ENCODE peak calls at places on chromosomes 7 and 10, in six cellular contexts. One of them, this sample, is unnamed.

GRCh38 chr7:37683263-37684120 is at the start of gene GPR141:
- DNase-seq in ovary: no peak
- DNase-seq in AG04450: no peak
- DNase-seq in NCI-H774: no peak
- DNase-seq in activated CD4-positive, alpha-beta memory T cell treated with anti-CD3 and anti-CD28 coated beads, Interleukin-2, amount 10 ng/mL, durations not matched to agents 7 days and 5 days: no peak
- DNase-seq in ureter: no peak
- DNase-seq in this sample: no peak

GRCh38 chr7:152462995-152463713 is 27.4 kb upstream of the KMT2C start:
- DNase-seq in ureter: peak
- DNase-seq in ovary: no peak
- DNase-seq in AG04450: peak
- DNase-seq in NCI-H774: no peak
- DNase-seq in activated CD4-positive, alpha-beta memory T cell treated with anti-CD3 and anti-CD28 coated beads, Interleukin-2, amount 10 ng/mL, durations not matched to agents 7 days and 5 days: no peak
- DNase-seq in this sample: no peak

GRCh38 chr10:29578457-29578856 is 56.3 kb downstream of the SVIL start:
- DNase-seq in AG04450: no peak
- DNase-seq in NCI-H774: no peak
- DNase-seq in ovary: no peak
- DNase-seq in activated CD4-positive, alpha-beta memory T cell treated with anti-CD3 and anti-CD28 coated beads, Interleukin-2, amount 10 ng/mL, durations not matched to agents 7 days and 5 days: no peak
- DNase-seq in ureter: no peak
- DNase-seq in this sample: no peak

GRCh38 chr7:111362660-111363059 is 199.6 kb downstream of the IMMP2L start:
- DNase-seq in AG04450: no peak
- DNase-seq in NCI-H774: no peak
- DNase-seq in ureter: no peak
- DNase-seq in activated CD4-positive, alpha-beta memory T cell treated with anti-CD3 and anti-CD28 coated beads, Interleukin-2, amount 10 ng/mL, durations not matched to agents 7 days and 5 days: no peak
- DNase-seq in ovary: no peak
- DNase-seq in this sample: no peak

GRCh38 chr10:24310104-24310503 is 101.2 kb downstream of the KIAA1217 start:
- DNase-seq in ovary: no peak
- DNase-seq in AG04450: no peak
- DNase-seq in NCI-H774: no peak
- DNase-seq in activated CD4-positive, alpha-beta memory T cell treated with anti-CD3 and anti-CD28 coated beads, Interleukin-2, amount 10 ng/mL, durations not matched to agents 7 days and 5 days: no peak
- DNase-seq in ureter: no peak
- DNase-seq in this sample: no peak

GRCh38 chr7:34263168-34263567 is 357.8 kb downstream of the BMPER start:
- DNase-seq in NCI-H774: no peak
- DNase-seq in activated CD4-positive, alpha-beta memory T cell treated with anti-CD3 and anti-CD28 coated beads, Interleukin-2, amount 10 ng/mL, durations not matched to agents 7 days and 5 days: no peak
- DNase-seq in AG04450: no peak
- DNase-seq in ureter: no peak
- DNase-seq in ovary: no peak
- DNase-seq in this sample: no peak

GRCh38 chr7:106231856-106232490 is 52.8 kb downstream of the NAMPT start:
- DNase-seq in AG04450: no peak
- DNase-seq in ovary: no peak
- DNase-seq in NCI-H774: no peak
- DNase-seq in ureter: no peak
- DNase-seq in activated CD4-positive, alpha-beta memory T cell treated with anti-CD3 and anti-CD28 coated beads, Interleukin-2, amount 10 ng/mL, durations not matched to agents 7 days and 5 days: no peak
- DNase-seq in this sample: no peak

GRCh38 chr7:107982918-107983389 is 20.0 kb downstream of the LAMB1 start:
- DNase-seq in ovary: no peak
- DNase-seq in activated CD4-positive, alpha-beta memory T cell treated with anti-CD3 and anti-CD28 coated beads, Interleukin-2, amount 10 ng/mL, durations not matched to agents 7 days and 5 days: no peak
- DNase-seq in AG04450: no peak
- DNase-seq in NCI-H774: peak
- DNase-seq in ureter: no peak
- DNase-seq in this sample: no peak

GRCh38 chr7:100088621-100089457 is at the start of gene COPS6:
- DNase-seq in NCI-H774: peak
- DNase-seq in ovary: peak
- DNase-seq in ureter: peak
- DNase-seq in activated CD4-positive, alpha-beta memory T cell treated with anti-CD3 and anti-CD28 coated beads, Interleukin-2, amount 10 ng/mL, durations not matched to agents 7 days and 5 days: peak
- DNase-seq in AG04450: no peak
- DNase-seq in this sample: peak

GRCh38 chr7:158407581-158408331 is 179.9 kb downstream of the PTPRN2 start:
- DNase-seq in ovary: no peak
- DNase-seq in AG04450: no peak
- DNase-seq in NCI-H774: peak
- DNase-seq in ureter: no peak
- DNase-seq in activated CD4-positive, alpha-beta memory T cell treated with anti-CD3 and anti-CD28 coated beads, Interleukin-2, amount 10 ng/mL, durations not matched to agents 7 days and 5 days: no peak
- DNase-seq in this sample: no peak

GRCh38 chr10:130577039-130577438 is 440.8 kb downstream of the GLRX3 start:
- DNase-seq in ureter: no peak
- DNase-seq in AG04450: no peak
- DNase-seq in NCI-H774: no peak
- DNase-seq in ovary: no peak
- DNase-seq in activated CD4-positive, alpha-beta memory T cell treated with anti-CD3 and anti-CD28 coated beads, Interleukin-2, amount 10 ng/mL, durations not matched to agents 7 days and 5 days: no peak
- DNase-seq in this sample: no peak

GRCh38 chr10:3783313-3783689 is 1.7 kb downstream of the KLF6 start:
- DNase-seq in ovary: peak
- DNase-seq in activated CD4-positive, alpha-beta memory T cell treated with anti-CD3 and anti-CD28 coated beads, Interleukin-2, amount 10 ng/mL, durations not matched to agents 7 days and 5 days: peak
- DNase-seq in ureter: peak
- DNase-seq in NCI-H774: no peak
- DNase-seq in AG04450: peak
- DNase-seq in this sample: peak

GRCh38 chr7:49763791-49764190 is 9.6 kb upstream of the VWC2 start:
- DNase-seq in ovary: no peak
- DNase-seq in NCI-H774: no peak
- DNase-seq in AG04450: no peak
- DNase-seq in activated CD4-positive, alpha-beta memory T cell treated with anti-CD3 and anti-CD28 coated beads, Interleukin-2, amount 10 ng/mL, durations not matched to agents 7 days and 5 days: no peak
- DNase-seq in ureter: no peak
- DNase-seq in this sample: no peak

GRCh38 chr10:27099448-27099847 is 846 bp downstream of the ANKRD26 start:
- DNase-seq in activated CD4-positive, alpha-beta memory T cell treated with anti-CD3 and anti-CD28 coated beads, Interleukin-2, amount 10 ng/mL, durations not matched to agents 7 days and 5 days: no peak
- DNase-seq in ureter: no peak
- DNase-seq in NCI-H774: no peak
- DNase-seq in ovary: no peak
- DNase-seq in AG04450: no peak
- DNase-seq in this sample: no peak

GRCh38 chr10:26665080-26666048 is 32.1 kb upstream of the PDSS1 start:
- DNase-seq in ovary: no peak
- DNase-seq in NCI-H774: no peak
- DNase-seq in ureter: no peak
- DNase-seq in AG04450: no peak
- DNase-seq in activated CD4-positive, alpha-beta memory T cell treated with anti-CD3 and anti-CD28 coated beads, Interleukin-2, amount 10 ng/mL, durations not matched to agents 7 days and 5 days: no peak
- DNase-seq in this sample: no peak

GRCh38 chr7:50362712-50363282 is 58.3 kb downstream of the IKZF1 start:
- DNase-seq in AG04450: no peak
- DNase-seq in NCI-H774: no peak
- DNase-seq in ureter: no peak
- DNase-seq in activated CD4-positive, alpha-beta memory T cell treated with anti-CD3 and anti-CD28 coated beads, Interleukin-2, amount 10 ng/mL, durations not matched to agents 7 days and 5 days: peak
- DNase-seq in ovary: no peak
- DNase-seq in this sample: no peak

GRCh38 chr7:144826248-144826647 is 9.6 kb downstream of the TPK1 start:
- DNase-seq in ovary: no peak
- DNase-seq in NCI-H774: no peak
- DNase-seq in activated CD4-positive, alpha-beta memory T cell treated with anti-CD3 and anti-CD28 coated beads, Interleukin-2, amount 10 ng/mL, durations not matched to agents 7 days and 5 days: no peak
- DNase-seq in AG04450: no peak
- DNase-seq in ureter: no peak
- DNase-seq in this sample: no peak

GRCh38 chr7:1418505-1419309 is 40.6 kb downstream of the MICALL2 start:
- DNase-seq in activated CD4-positive, alpha-beta memory T cell treated with anti-CD3 and anti-CD28 coated beads, Interleukin-2, amount 10 ng/mL, durations not matched to agents 7 days and 5 days: no peak
- DNase-seq in ureter: no peak
- DNase-seq in ovary: no peak
- DNase-seq in AG04450: no peak
- DNase-seq in NCI-H774: peak
- DNase-seq in this sample: no peak

GRCh38 chr7:156177396-156178055 is 365.3 kb upstream of the SHH start:
- DNase-seq in AG04450: no peak
- DNase-seq in NCI-H774: peak
- DNase-seq in ureter: no peak
- DNase-seq in ovary: no peak
- DNase-seq in activated CD4-positive, alpha-beta memory T cell treated with anti-CD3 and anti-CD28 coated beads, Interleukin-2, amount 10 ng/mL, durations not matched to agents 7 days and 5 days: no peak
- DNase-seq in this sample: no peak

GRCh38 chr7:131238260-131238940 is 89.3 kb upstream of the MKLN1 start:
- DNase-seq in activated CD4-positive, alpha-beta memory T cell treated with anti-CD3 and anti-CD28 coated beads, Interleukin-2, amount 10 ng/mL, durations not matched to agents 7 days and 5 days: no peak
- DNase-seq in NCI-H774: no peak
- DNase-seq in ovary: no peak
- DNase-seq in AG04450: no peak
- DNase-seq in ureter: no peak
- DNase-seq in this sample: no peak

GRCh38 chr7:98571986-98572385 is 45.1 kb upstream of the NPTX2 start:
- DNase-seq in ureter: no peak
- DNase-seq in ovary: no peak
- DNase-seq in AG04450: no peak
- DNase-seq in NCI-H774: no peak
- DNase-seq in activated CD4-positive, alpha-beta memory T cell treated with anti-CD3 and anti-CD28 coated beads, Interleukin-2, amount 10 ng/mL, durations not matched to agents 7 days and 5 days: no peak
- DNase-seq in this sample: no peak

GRCh38 chr10:103612462-103613365 is 119.2 kb downstream of the NEURL1 start:
- DNase-seq in AG04450: peak
- DNase-seq in ovary: no peak
- DNase-seq in NCI-H774: no peak
- DNase-seq in ureter: no peak
- DNase-seq in activated CD4-positive, alpha-beta memory T cell treated with anti-CD3 and anti-CD28 coated beads, Interleukin-2, amount 10 ng/mL, durations not matched to agents 7 days and 5 days: no peak
- DNase-seq in this sample: no peak

GRCh38 chr7:1083729-1084657 is 3.9 kb upstream of the GPER1 start:
- DNase-seq in NCI-H774: no peak
- DNase-seq in activated CD4-positive, alpha-beta memory T cell treated with anti-CD3 and anti-CD28 coated beads, Interleukin-2, amount 10 ng/mL, durations not matched to agents 7 days and 5 days: no peak
- DNase-seq in ovary: no peak
- DNase-seq in AG04450: no peak
- DNase-seq in ureter: no peak
- DNase-seq in this sample: no peak

GRCh38 chr10:110946496-110946895 is 27.1 kb downstream of the SHOC2 start:
- DNase-seq in AG04450: no peak
- DNase-seq in activated CD4-positive, alpha-beta memory T cell treated with anti-CD3 and anti-CD28 coated beads, Interleukin-2, amount 10 ng/mL, durations not matched to agents 7 days and 5 days: no peak
- DNase-seq in ovary: no peak
- DNase-seq in ureter: no peak
- DNase-seq in NCI-H774: no peak
- DNase-seq in this sample: no peak

GRCh38 chr10:129601737-129602136 is 134.7 kb downstream of the MGMT start:
- DNase-seq in activated CD4-positive, alpha-beta memory T cell treated with anti-CD3 and anti-CD28 coated beads, Interleukin-2, amount 10 ng/mL, durations not matched to agents 7 days and 5 days: no peak
- DNase-seq in ovary: no peak
- DNase-seq in AG04450: no peak
- DNase-seq in ureter: no peak
- DNase-seq in NCI-H774: no peak
- DNase-seq in this sample: no peak

GRCh38 chr7:112898432-112899290 is 108.5 kb upstream of the TMEM168 start:
- DNase-seq in ureter: no peak
- DNase-seq in NCI-H774: peak
- DNase-seq in activated CD4-positive, alpha-beta memory T cell treated with anti-CD3 and anti-CD28 coated beads, Interleukin-2, amount 10 ng/mL, durations not matched to agents 7 days and 5 days: peak
- DNase-seq in ovary: no peak
- DNase-seq in AG04450: peak
- DNase-seq in this sample: no peak

GRCh38 chr7:116211006-116211912 is 920 bp downstream of the TES start:
- DNase-seq in activated CD4-positive, alpha-beta memory T cell treated with anti-CD3 and anti-CD28 coated beads, Interleukin-2, amount 10 ng/mL, durations not matched to agents 7 days and 5 days: peak
- DNase-seq in AG04450: no peak
- DNase-seq in ovary: peak
- DNase-seq in NCI-H774: peak
- DNase-seq in ureter: peak
- DNase-seq in this sample: peak

GRCh38 chr7:27154901-27155815 is 1.3 kb downstream of the HOXA7 start:
- DNase-seq in ovary: peak
- DNase-seq in activated CD4-positive, alpha-beta memory T cell treated with anti-CD3 and anti-CD28 coated beads, Interleukin-2, amount 10 ng/mL, durations not matched to agents 7 days and 5 days: no peak
- DNase-seq in NCI-H774: no peak
- DNase-seq in ureter: peak
- DNase-seq in AG04450: no peak
- DNase-seq in this sample: no peak

GRCh38 chr7:111918461-111918860 is 287.7 kb downstream of the DOCK4 start:
- DNase-seq in AG04450: no peak
- DNase-seq in ovary: no peak
- DNase-seq in ureter: no peak
- DNase-seq in NCI-H774: no peak
- DNase-seq in activated CD4-positive, alpha-beta memory T cell treated with anti-CD3 and anti-CD28 coated beads, Interleukin-2, amount 10 ng/mL, durations not matched to agents 7 days and 5 days: no peak
- DNase-seq in this sample: no peak

GRCh38 chr10:78395162-78395561 is 361.5 kb downstream of the RPS24 start:
- DNase-seq in NCI-H774: no peak
- DNase-seq in AG04450: no peak
- DNase-seq in activated CD4-positive, alpha-beta memory T cell treated with anti-CD3 and anti-CD28 coated beads, Interleukin-2, amount 10 ng/mL, durations not matched to agents 7 days and 5 days: no peak
- DNase-seq in ureter: no peak
- DNase-seq in ovary: no peak
- DNase-seq in this sample: no peak

GRCh38 chr7:101941481-101942383 is 124.3 kb downstream of the CUX1 start:
- DNase-seq in ureter: no peak
- DNase-seq in ovary: no peak
- DNase-seq in activated CD4-positive, alpha-beta memory T cell treated with anti-CD3 and anti-CD28 coated beads, Interleukin-2, amount 10 ng/mL, durations not matched to agents 7 days and 5 days: no peak
- DNase-seq in AG04450: no peak
- DNase-seq in NCI-H774: no peak
- DNase-seq in this sample: no peak

GRCh38 chr10:22988581-22989360 is 60.9 kb downstream of the ARMC3 start:
- DNase-seq in activated CD4-positive, alpha-beta memory T cell treated with anti-CD3 and anti-CD28 coated beads, Interleukin-2, amount 10 ng/mL, durations not matched to agents 7 days and 5 days: peak
- DNase-seq in NCI-H774: peak
- DNase-seq in AG04450: peak
- DNase-seq in ureter: peak
- DNase-seq in ovary: peak
- DNase-seq in this sample: peak

GRCh38 chr10:87593702-87594101 is 66.0 kb upstream of the PAPSS2 start:
- DNase-seq in AG04450: peak
- DNase-seq in NCI-H774: no peak
- DNase-seq in ovary: no peak
- DNase-seq in activated CD4-positive, alpha-beta memory T cell treated with anti-CD3 and anti-CD28 coated beads, Interleukin-2, amount 10 ng/mL, durations not matched to agents 7 days and 5 days: no peak
- DNase-seq in ureter: no peak
- DNase-seq in this sample: no peak

GRCh38 chr7:517848-518629 is 1.6 kb downstream of the PDGFA start:
- DNase-seq in ureter: peak
- DNase-seq in AG04450: no peak
- DNase-seq in NCI-H774: no peak
- DNase-seq in ovary: peak
- DNase-seq in activated CD4-positive, alpha-beta memory T cell treated with anti-CD3 and anti-CD28 coated beads, Interleukin-2, amount 10 ng/mL, durations not matched to agents 7 days and 5 days: no peak
- DNase-seq in this sample: no peak

GRCh38 chr7:47471831-47472230 is 110.1 kb downstream of the TNS3 start:
- DNase-seq in NCI-H774: no peak
- DNase-seq in activated CD4-positive, alpha-beta memory T cell treated with anti-CD3 and anti-CD28 coated beads, Interleukin-2, amount 10 ng/mL, durations not matched to agents 7 days and 5 days: no peak
- DNase-seq in ovary: no peak
- DNase-seq in ureter: no peak
- DNase-seq in AG04450: no peak
- DNase-seq in this sample: no peak

GRCh38 chr10:15158972-15159371 is 9.5 kb downstream of the NMT2 start:
- DNase-seq in ureter: no peak
- DNase-seq in NCI-H774: no peak
- DNase-seq in ovary: no peak
- DNase-seq in activated CD4-positive, alpha-beta memory T cell treated with anti-CD3 and anti-CD28 coated beads, Interleukin-2, amount 10 ng/mL, durations not matched to agents 7 days and 5 days: no peak
- DNase-seq in AG04450: no peak
- DNase-seq in this sample: no peak

This sample was measured in T-helper 22 cell.